ENCODE peak calls at places on chromosome 2, in four cellular contexts. T is AG04450, J is K562, N is cardiac muscle cell. E is an unnamed sample.

GRCh38 chr2:219087371-219087770 is 26.6 kb upstream of the IHH start:
- DNase-seq in T (no peak), J (no peak), N (peak; percentile 13), E (no peak)

GRCh38 chr2:240277073-240277806 is 136.8 kb upstream of the OTOS start:
- DNase-seq in T (peak; percentile 10), J (no peak), N (no peak), E (peak; percentile 10)

GRCh38 chr2:225041210-225041870 is 928 bp downstream of the DOCK10 start:
- DNase-seq in T (no peak), J (no peak), N (no peak), E (no peak)

GRCh38 chr2:181264016-181264415 is 193.2 kb upstream of the ITGA4 start:
- DNase-seq in T (no peak), J (no peak), N (no peak), E (no peak)

GRCh38 chr2:159086332-159086731 is 117.9 kb downstream of the TANC1 start:
- DNase-seq in T (no peak), J (peak; percentile 44), N (peak; percentile 41), E (no peak)

GRCh38 chr2:176552456-176553135 is 283.4 kb downstream of the MTX2 start:
- DNase-seq in T (no peak), J (no peak), N (no peak), E (no peak)

GRCh38 chr2:16336491-16336890 is 329.1 kb downstream of the CYRIA start:
- DNase-seq in T (no peak), J (no peak), N (no peak), E (no peak)

GRCh38 chr2:148650881-148651280 is 6.3 kb downstream of the EPC2 start:
- DNase-seq in T (no peak), J (no peak), N (no peak), E (no peak)

GRCh38 chr2:166784296-166784946 is 103.9 kb upstream of the XIRP2 start:
- DNase-seq in T (no peak), J (no peak), N (no peak), E (no peak)

GRCh38 chr2:201654611-201655384 is 11.5 kb upstream of the TMEM237 start:
- DNase-seq in T (peak; percentile 67), J (no peak), N (no peak), E (no peak)

GRCh38 chr2:239496700-239497099 is 95.9 kb upstream of the HDAC4 start:
- DNase-seq in T (no peak), J (peak; percentile 16), N (no peak), E (no peak)

GRCh38 chr2:101619191-101619591 is 78.3 kb upstream of the MAP4K4 start:
- DNase-seq in T (peak; percentile 26), J (no peak), N (no peak), E (no peak)

GRCh38 chr2:26241928-26242436 is 2.5 kb downstream of the HADHA start:
- DNase-seq in T (no peak), J (no peak), N (no peak), E (no peak)

GRCh38 chr2:85318222-85319182 is 9.3 kb downstream of the TGOLN2 start:
- DNase-seq in T (no peak), J (no peak), N (peak; percentile 50), E (no peak)

GRCh38 chr2:233409286-233409991 is 55.1 kb downstream of the DGKD start:
- DNase-seq in T (no peak), J (peak; percentile 43), N (no peak), E (no peak)

GRCh38 chr2:135985826-135986393 is 484 bp upstream of the DARS1 start:
- DNase-seq in T (no peak), J (no peak), N (no peak), E (no peak)

GRCh38 chr2:240510513-240511210 is 47.1 kb downstream of the ANKMY1 start:
- DNase-seq in T (no peak), J (no peak), N (no peak), E (no peak)

GRCh38 chr2:152134488-152135280 is 35.8 kb upstream of the CACNB4 start:
- DNase-seq in T (no peak), J (peak; percentile 62), N (no peak), E (peak; percentile 16)

GRCh38 chr2:160194946-160195345 is 5.1 kb downstream of the ITGB6 start:
- DNase-seq in T (no peak), J (no peak), N (no peak), E (no peak)

GRCh38 chr2:64036343-64036742 is 17.1 kb upstream of the VPS54 start:
- DNase-seq in T (no peak), J (no peak), N (no peak), E (no peak)

GRCh38 chr2:173680574-173680973 is 284.6 kb downstream of the SP3 start:
- DNase-seq in T (no peak), J (no peak), N (no peak), E (no peak)

GRCh38 chr2:37558622-37559021 is 112.8 kb downstream of the CDC42EP3 start:
- DNase-seq in T (no peak), J (peak; percentile 34), N (no peak), E (no peak)

GRCh38 chr2:60105868-60106267 is 447.6 kb downstream of the BCL11A start:
- DNase-seq in T (no peak), J (no peak), N (no peak), E (no peak)

GRCh38 chr2:118668431-118669424 is 178.7 kb downstream of the EN1 start:
- DNase-seq in T (peak; percentile 75), J (no peak), N (no peak), E (no peak)

GRCh38 chr2:75960134-75961009 is 249.7 kb upstream of the GCFC2 start:
- DNase-seq in T (no peak), J (peak; percentile 71), N (no peak), E (no peak)

GRCh38 chr2:75959724-75960123 is 249.0 kb upstream of the GCFC2 start:
- DNase-seq in T (no peak), J (no peak), N (no peak), E (no peak)

GRCh38 chr2:75952173-75952572 is 241.5 kb upstream of the GCFC2 start:
- DNase-seq in T (no peak), J (no peak), N (no peak), E (no peak)

GRCh38 chr2:75954761-75955160 is 244.0 kb upstream of the GCFC2 start:
- DNase-seq in T (no peak), J (no peak), N (no peak), E (no peak)
- TF ChIP-seq CTCF in T (no peak), J (no peak), N (no peak), E (no peak)

GRCh38 chr2:228493852-228494251 is 312.4 kb upstream of the SPHKAP start:
- DNase-seq in T (no peak), J (no peak), N (no peak), E (no peak)
- H3K4me3 ChIP-seq in T (no peak overlapping the region), J (no peak overlapping the region), N (no peak overlapping the region), E (no peak overlapping the region)

GRCh38 chr2:40820319-40820718 is 368.4 kb upstream of the SLC8A1 start:
- DNase-seq in T (no peak), J (no peak), N (no peak), E (no peak)
- TF ChIP-seq CTCF in T (no peak), J (no peak), N (no peak), E (peak; percentile 39)

DNA sequence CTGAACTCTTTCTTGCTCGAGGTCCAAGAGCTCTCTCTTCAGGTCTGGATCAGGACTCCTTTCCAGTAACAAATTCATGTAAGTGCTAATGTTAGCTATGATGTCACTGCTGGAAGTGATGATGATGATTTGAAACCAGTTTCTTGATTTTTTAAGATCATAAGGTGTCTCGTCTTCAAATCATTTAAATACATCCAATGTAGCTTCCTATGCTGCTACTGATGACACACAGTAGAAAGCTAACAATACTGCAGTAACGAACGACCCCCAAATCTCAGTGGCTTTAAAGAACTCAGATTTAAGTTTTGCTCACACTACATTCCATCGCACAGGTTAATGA is 13.0 kb upstream of the LTBP1 start:
- DNase-seq in T (no peak), J (no peak), N (no peak), E (no peak)
- H3K4me3 ChIP-seq in T (no peak overlapping the region), J (peak overlapping the region; percentile 13), N (no peak overlapping the region), E (no peak overlapping the region)

GRCh38 chr2:114543106-114543806 is 100.8 kb downstream of the DPP10 start:
- DNase-seq in T (no peak), J (peak; percentile 6), N (peak; percentile 14), E (no peak)
- TF ChIP-seq CTCF in T (no peak), J (peak; percentile 24), N (peak; percentile 52), E (peak; percentile 49)

E was measured in epithelial cell of proximal tubule.